ENCODE peak calls at places on chromosomes 4 and X, in four cellular contexts. W, V, B and Z are unnamed samples.

GRCh38 chr4:154490261-154490588 is 1.4 kb downstream of the DCHS2 start:
- DNase-seq in W (no peak), V (no peak), B (no peak), Z (no peak)

GRCh38 chrX:15177316-15177715 is 92.6 kb downstream of the ASB9 start:
- DNase-seq in W (no peak), V (no peak), B (no peak), Z (no peak)

GRCh38 chr4:156672924-156673323 is 298.7 kb downstream of the PDGFC start:
- DNase-seq in W (no peak), V (no peak), B (no peak), Z (no peak)

GRCh38 chr4:184280591-184281071 is 63.0 kb upstream of the ENPP6 start:
- DNase-seq in W (no peak), V (no peak), B (no peak), Z (no peak)

GRCh38 chr4:78720994-78721677 is 55.0 kb upstream of the BMP2K start:
- DNase-seq in W (peak), V (no peak), B (peak), Z (no peak)

GRCh38 chrX:1442724-1443367 is 9.9 kb downstream of the ASMTL start:
- DNase-seq in W (peak), V (no peak), B (no peak), Z (peak)

GRCh38 chr4:10088135-10089010 is 28.2 kb downstream of the WDR1 start:
- DNase-seq in W (no peak), V (no peak), B (peak), Z (no peak)

GRCh38 chr4:7717161-7717560 is 222.5 kb downstream of the AFAP1 start:
- DNase-seq in W (no peak), V (no peak), B (no peak), Z (no peak)

GRCh38 chr4:138639018-138639876 is 376.3 kb upstream of the NOCT start:
- DNase-seq in W (no peak), V (no peak), B (no peak), Z (no peak)

GRCh38 chr4:147195386-147195785 is 249.7 kb upstream of the TTC29 start:
- DNase-seq in W (no peak), V (no peak), B (no peak), Z (no peak)

GRCh38 chr4:120232050-120232449 is 165.4 kb upstream of the MAD2L1 start:
- DNase-seq in W (no peak), V (no peak), B (no peak), Z (no peak)

GRCh38 chr4:170374770-170375169 is 285.0 kb upstream of the AADAT start:
- DNase-seq in W (no peak), V (no peak), B (no peak), Z (no peak)

GRCh38 chr4:14054391-14054790 is 426.9 kb upstream of the BOD1L1 start:
- DNase-seq in W (no peak), V (no peak), B (no peak), Z (no peak)

GRCh38 chrX:29867971-29868370 is 347.4 kb upstream of the MAGEB2 start:
- DNase-seq in W (no peak), V (no peak), B (no peak), Z (no peak)

GRCh38 chrX:108736509-108737479 is at the start of gene IRS4:
- DNase-seq in W (no peak), V (no peak), B (peak), Z (no peak)

GRCh38 chrX:130799393-130799792 is 103.6 kb downstream of the ENOX2 start:
- DNase-seq in W (no peak), V (no peak), B (no peak), Z (no peak)

GRCh38 chr4:14096406-14096965 is 469.0 kb upstream of the BOD1L1 start:
- DNase-seq in W (no peak), V (no peak), B (no peak), Z (no peak)

GRCh38 chr4:26197018-26197779 is 123.6 kb upstream of the RBPJ start:
- DNase-seq in W (no peak), V (no peak), B (peak), Z (no peak)

GRCh38 chr4:16889945-16890344 is 8.5 kb downstream of the LDB2 start:
- DNase-seq in W (no peak), V (no peak), B (no peak), Z (no peak)

GRCh38 chr4:69689530-69690111 is 36.6 kb upstream of the UGT2A1 start:
- DNase-seq in W (no peak), V (no peak), B (no peak), Z (no peak)

GRCh38 chrX:150696836-150697235 is 3.6 kb downstream of the MTMR1 start:
- DNase-seq in W (no peak), V (no peak), B (no peak), Z (no peak)

GRCh38 chr4:154569584-154569983 is 6.8 kb downstream of the FGB start:
- DNase-seq in W (no peak), V (no peak), B (no peak), Z (no peak)

GRCh38 chrX:16711219-16712115 is 1.0 kb downstream of the CTPS2 start:
- DNase-seq in W (no peak), V (no peak), B (peak), Z (no peak)

GRCh38 chr4:5370286-5370685 is 319.0 kb downstream of the STK32B start:
- DNase-seq in W (no peak), V (no peak), B (no peak), Z (no peak)

GRCh38 chr4:142396279-142396678 is 449.8 kb downstream of the INPP4B start:
- DNase-seq in W (no peak), V (no peak), B (no peak), Z (no peak)

GRCh38 chrX:65601530-65602281 is 65.7 kb upstream of the MSN start:
- DNase-seq in W (peak), V (peak), B (peak), Z (peak)

GRCh38 chr4:54015421-54016065 is 48.9 kb downstream of the CHIC2 start:
- DNase-seq in W (no peak), V (no peak), B (no peak), Z (no peak)

GRCh38 chr4:184503869-184504300 is 29.5 kb upstream of the IRF2 start:
- DNase-seq in W (no peak), V (no peak), B (no peak), Z (no peak)

GRCh38 chr4:174423257-174423944 is 98.9 kb downstream of the HPGD start:
- DNase-seq in W (peak), V (peak), B (no peak), Z (peak)

DNA sequence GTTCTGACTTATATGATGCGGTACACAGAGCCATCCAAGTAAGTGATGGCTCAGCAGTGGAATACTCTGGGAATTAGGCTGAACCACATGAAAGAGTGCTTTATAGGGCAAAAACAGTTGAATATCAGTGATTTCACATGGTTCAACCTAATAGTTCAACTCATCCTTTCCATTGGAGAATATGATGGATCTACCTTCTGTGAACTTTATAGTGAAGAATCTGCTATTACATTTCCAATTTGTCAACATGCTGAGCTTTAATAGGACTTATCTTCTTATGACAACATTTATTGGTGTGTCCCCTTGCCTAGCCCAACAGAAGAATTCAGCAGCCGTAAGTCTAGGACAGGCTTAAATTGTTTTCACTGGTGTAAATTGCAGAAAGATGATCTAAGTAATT is 15.4 kb upstream of the AFP start:
- DNase-seq in W (no peak), V (no peak), B (no peak), Z (no peak)
- TF ChIP-seq POLR2A in W (no peak), V (no peak), B (no peak), Z (no peak)

GRCh38 chr4:881709-882108 is 50.4 kb downstream of the GAK start:
- DNase-seq in W (no peak), V (no peak), B (no peak), Z (no peak)
- TF ChIP-seq POLR2A in W (no peak), V (no peak), B (no peak), Z (no peak)

GRCh38 chr4:89110986-89111832 is at the start of gene TIGD2:
- DNase-seq in W (peak), V (peak), B (peak), Z (peak)
- TF ChIP-seq POLR2A in W (peak), V (peak), B (no peak), Z (no peak)

GRCh38 chrX:47561653-47562151 is 697 bp downstream of the ARAF start:
- DNase-seq in W (no peak), V (no peak), B (no peak), Z (no peak)

GRCh38 chrX:47558436-47558835 is 2.6 kb upstream of the ARAF start:
- DNase-seq in W (no peak), V (no peak), B (no peak), Z (no peak)

GRCh38 chrX:47560831-47561652 is at the start of gene ARAF:
- DNase-seq in W (peak), V (peak), B (peak), Z (peak)

GRCh38 chrX:47560179-47560830 is 700 bp upstream of the ARAF start:
- DNase-seq in W (no peak), V (no peak), B (no peak), Z (no peak)

DNA sequence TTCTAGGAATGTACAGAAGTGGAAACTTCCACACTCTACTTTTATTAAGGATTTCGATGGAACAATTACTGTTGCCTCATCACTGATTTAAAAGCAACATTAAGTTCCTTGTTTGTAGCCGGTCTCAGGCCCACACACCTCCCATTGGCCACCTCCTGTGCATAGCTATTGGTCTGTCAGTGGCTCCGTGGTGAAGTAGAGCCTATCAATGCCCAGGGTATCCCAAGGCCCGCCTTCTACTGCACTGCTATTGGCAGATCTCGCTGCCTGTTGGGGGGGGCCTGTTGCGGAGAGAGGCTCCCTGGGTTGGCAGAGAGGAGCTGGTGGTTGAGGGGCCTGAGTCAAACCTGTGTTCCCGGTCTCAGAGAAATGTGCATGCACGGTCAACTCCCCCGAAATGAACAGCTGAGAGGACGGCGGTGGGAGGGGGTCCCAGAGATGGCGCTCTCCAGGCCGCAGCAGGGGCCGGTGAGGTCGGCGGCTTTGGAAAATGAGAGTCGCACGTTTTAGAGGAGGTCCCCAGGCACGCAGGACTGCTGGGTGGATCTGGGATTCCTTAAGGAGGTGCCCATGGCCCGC is 4.9 kb upstream of the ARAF start:
- DNase-seq in W (peak), V (peak), B (peak), Z (peak)
- TF ChIP-seq POLR2A in W (peak), V (peak), B (peak), Z (no peak)